ENCODE peak calls at places on chromosomes 3 and 15, in five cellular contexts. V is breast epithelium, J is HCT116, K is suprapubic skin, Y is GM23338. Z is an unnamed sample.

GRCh38 chr15:60708684-60709083 is 229.7 kb upstream of the ICE2 start:
- DNase-seq in V (no peak), J (no peak), K (no peak), Y (no peak), Z (no peak)

GRCh38 chr3:23055733-23056376 is 147.3 kb upstream of the UBE2E2 start:
- DNase-seq in V (no peak), J (no peak), K (no peak), Y (no peak), Z (no peak)

GRCh38 chr3:177478170-177478859 is 281.0 kb upstream of the TBL1XR1 start:
- DNase-seq in V (no peak), J (peak; percentile 56), K (no peak), Y (no peak), Z (peak; percentile 46)

GRCh38 chr15:73601449-73602425 is 31.5 kb downstream of the NPTN start:
- DNase-seq in V (peak; percentile 61), J (no peak), K (no peak), Y (peak; percentile 38), Z (no peak)

GRCh38 chr15:73440571-73440970 is 2.4 kb upstream of the REC114 start:
- DNase-seq in V (no peak), J (no peak), K (no peak), Y (no peak), Z (no peak)

GRCh38 chr3:144585953-144586352 is 614.3 kb downstream of the DIPK2A start:
- DNase-seq in V (no peak), J (no peak), K (no peak), Y (no peak), Z (no peak)

GRCh38 chr15:58401276-58401675 is 30.5 kb upstream of the LIPC start:
- DNase-seq in V (no peak), J (no peak), K (no peak), Y (no peak), Z (no peak)

GRCh38 chr15:85164841-85165466 is 183.3 kb downstream of the PDE8A start:
- DNase-seq in V (no peak), J (no peak), K (no peak), Y (peak; percentile 56), Z (no peak)

GRCh38 chr3:24156466-24156865 is 211.4 kb downstream of the NR1D2 start:
- DNase-seq in V (no peak), J (peak; percentile 49), K (no peak), Y (no peak), Z (no peak)

GRCh38 chr3:14125193-14126016 is 553 bp downstream of the TMEM43 start:
- DNase-seq in V (no peak), J (peak; percentile 81), K (peak; percentile 89), Y (peak; percentile 78), Z (peak; percentile 50)

GRCh38 chr15:25684521-25685215 is 178.5 kb downstream of the ATP10A start:
- DNase-seq in V (no peak), J (no peak), K (peak; percentile 78), Y (no peak), Z (no peak)

GRCh38 chr3:39180546-39181346 is 11.6 kb downstream of the XIRP1 start:
- DNase-seq in V (peak; percentile 92), J (peak; percentile 77), K (peak; percentile 95), Y (peak; percentile 94), Z (peak; percentile 97)

GRCh38 chr3:104564045-104564643 is 802.6 kb upstream of the ALCAM start:
- DNase-seq in V (peak; percentile 56), J (peak; percentile 42), K (no peak), Y (peak; percentile 84), Z (peak; percentile 75)

GRCh38 chr3:42501321-42501680 is 1.1 kb upstream of the VIPR1 start:
- DNase-seq in V (peak; percentile 52), J (no peak), K (peak; percentile 74), Y (peak; percentile 73), Z (peak; percentile 25)

GRCh38 chr15:65245096-65245849 is 34.0 kb upstream of the CILP start:
- DNase-seq in V (no peak), J (no peak), K (no peak), Y (no peak), Z (no peak)

GRCh38 chr3:30017882-30018281 is 588.5 kb upstream of the TGFBR2 start:
- DNase-seq in V (no peak), J (no peak), K (no peak), Y (no peak), Z (no peak)

GRCh38 chr3:15932348-15933300 is 134.8 kb upstream of the ANKRD28 start:
- DNase-seq in V (no peak), J (no peak), K (no peak), Y (no peak), Z (no peak)

GRCh38 chr3:169308654-169309325 is 354.7 kb downstream of the MECOM start:
- DNase-seq in V (no peak), J (no peak), K (no peak), Y (no peak), Z (no peak)

GRCh38 chr3:152400912-152401311 is 132.2 kb downstream of the MBNL1 start:
- DNase-seq in V (no peak), J (no peak), K (no peak), Y (no peak), Z (no peak)

GRCh38 chr3:171531716-171532115 is 71.5 kb upstream of the TNIK start:
- DNase-seq in V (no peak), J (no peak), K (no peak), Y (no peak), Z (no peak)

GRCh38 chr3:134624537-134625287 is 26.1 kb downstream of the KY start:
- DNase-seq in V (no peak), J (no peak), K (no peak), Y (no peak), Z (peak; percentile 10)

GRCh38 chr3:164641071-164641470 is 437.2 kb downstream of the SI start:
- DNase-seq in V (no peak), J (no peak), K (no peak), Y (no peak), Z (no peak)

GRCh38 chr3:100316656-100317069 is 17.9 kb upstream of the NIT2 start:
- DNase-seq in V (no peak), J (peak; percentile 46), K (no peak), Y (peak; percentile 77), Z (no peak)

GRCh38 chr15:46441294-46442062 is 806.6 kb downstream of the SQOR start:
- DNase-seq in V (no peak), J (no peak), K (no peak), Y (no peak), Z (no peak)

GRCh38 chr3:46378426-46378942 is 7.7 kb downstream of the CCR5 start:
- DNase-seq in V (no peak), J (peak; percentile 48), K (no peak), Y (peak; percentile 84), Z (peak; percentile 68)

GRCh38 chr3:61809879-61810278 is 248.5 kb downstream of the PTPRG start:
- DNase-seq in V (no peak), J (no peak), K (no peak), Y (no peak), Z (peak; percentile 34)

GRCh38 chr15:88622605-88622975 is 1.4 kb downstream of the AEN start:
- DNase-seq in V (no peak), J (no peak), K (no peak), Y (no peak), Z (no peak)

GRCh38 chr15:88624971-88625290 is 3.8 kb downstream of the AEN start:
- DNase-seq in V (no peak), J (no peak), K (peak; percentile 32), Y (no peak), Z (no peak)

GRCh38 chr15:88623061-88623460 is 1.9 kb downstream of the AEN start:
- DNase-seq in V (no peak), J (peak; percentile 64), K (peak; percentile 44), Y (no peak), Z (no peak)

GRCh38 chr15:88624156-88624970 is 3.2 kb downstream of the AEN start:
- DNase-seq in V (no peak), J (no peak), K (peak; percentile 60), Y (peak; percentile 57), Z (no peak)

GRCh38 chr15:88623632-88624031 is 2.5 kb downstream of the AEN start:
- DNase-seq in V (no peak), J (no peak), K (peak; percentile 62), Y (no peak), Z (no peak)
- TF ChIP-seq POLR2AphosphoS5 in V (no peak), J (no peak), K (no peak), Y (no peak), Z (no peak)

GRCh38 chr3:77913524-77914174 is 873.8 kb downstream of the ROBO2 start:
- DNase-seq in V (no peak), J (no peak), K (no peak), Y (no peak), Z (no peak)

GRCh38 chr3:77915341-77915740 is 875.4 kb downstream of the ROBO2 start:
- DNase-seq in V (no peak), J (no peak), K (no peak), Y (no peak), Z (no peak)

GRCh38 chr3:77919244-77919643 is 879.3 kb downstream of the ROBO2 start:
- DNase-seq in V (no peak), J (no peak), K (no peak), Y (no peak), Z (no peak)

GRCh38 chr3:77917225-77917624 is 877.3 kb downstream of the ROBO2 start:
- DNase-seq in V (no peak), J (no peak), K (no peak), Y (peak; percentile 30), Z (no peak)
- TF ChIP-seq POLR2AphosphoS5 in V (no peak), J (no peak), K (no peak), Y (no peak), Z (no peak)

GRCh38 chr3:194632211-194632982 is 822 bp downstream of the TMEM44 start:
- DNase-seq in V (no peak), J (no peak), K (no peak), Y (no peak), Z (no peak)
- TF ChIP-seq POLR2AphosphoS5 in V (no peak), J (no peak), K (no peak), Y (no peak), Z (no peak)

GRCh38 chr3:59411176-59411575 is 361.4 kb upstream of the CFAP20DC start:
- DNase-seq in V (no peak), J (no peak), K (no peak), Y (no peak), Z (no peak)

GRCh38 chr3:59406943-59407342 is 357.1 kb upstream of the CFAP20DC start:
- DNase-seq in V (no peak), J (no peak), K (no peak), Y (no peak), Z (no peak)

GRCh38 chr3:59404064-59404463 is 354.2 kb upstream of the CFAP20DC start:
- DNase-seq in V (no peak), J (no peak), K (no peak), Y (no peak), Z (no peak)

GRCh38 chr3:59408047-59408624 is 358.3 kb upstream of the CFAP20DC start:
- DNase-seq in V (no peak), J (no peak), K (no peak), Y (no peak), Z (no peak)

GRCh38 chr3:59407425-59407824 is 357.6 kb upstream of the CFAP20DC start:
- DNase-seq in V (no peak), J (no peak), K (no peak), Y (peak; percentile 8), Z (no peak)
- TF ChIP-seq POLR2AphosphoS5 in V (no peak), J (no peak), K (no peak), Y (no peak), Z (no peak)

GRCh38 chr15:63752075-63752684 is 81.6 kb downstream of the HERC1 start:
- DNase-seq in V (no peak), J (peak; percentile 60), K (no peak), Y (peak; percentile 71), Z (peak; percentile 28)
- TF ChIP-seq POLR2AphosphoS5 in V (no peak), J (no peak), K (no peak), Y (no peak), Z (no peak)

Z was measured in stomach.